ENCODE peak calls at places on chromosomes 12 and 14, in seven cellular contexts. L is A549; W is cardiac muscle cell; F is CD4-positive, CD25-positive, alpha-beta regulatory T cell; G is fibroblast of lung; J is Caco-2; R is GM23248. B is an unnamed sample. For H3K4me1, the result is how much of the 10 kb centered on the place peaks cover.

GRCh38 chr12:70719084-70719483 is 81.9 kb upstream of the PTPRB start:
- DNase-seq in L (no peak), W (no peak), F (no peak), G (no peak), J (no peak), R (no peak), B (no peak)

GRCh38 chr12:106110626-106111300 is 28.0 kb downstream of the NUAK1 start:
- DNase-seq in L (no peak), W (no peak), F (no peak), G (no peak), J (no peak), R (no peak), B (no peak)

GRCh38 chr14:92430686-92431085 is 82.9 kb upstream of the RIN3 start:
- DNase-seq in L (no peak), W (no peak), F (no peak), G (no peak), J (no peak), R (no peak), B (no peak)

GRCh38 chr12:26848156-26848825 is 15.3 kb upstream of the ITPR2 start:
- DNase-seq in L (no peak), W (peak), F (no peak), G (peak), J (no peak), R (peak), B (no peak)

GRCh38 chr12:131856366-131857097 is 28.3 kb downstream of the MMP17 start:
- DNase-seq in L (no peak), W (no peak), F (no peak), G (no peak), J (no peak), R (no peak), B (no peak)

GRCh38 chr14:98470663-98471062 is 801.3 kb downstream of the BCL11B start:
- DNase-seq in L (no peak), W (no peak), F (no peak), G (no peak), J (no peak), R (no peak), B (no peak)

GRCh38 chr14:78567343-78567742 is 397.2 kb downstream of the NRXN3 start:
- DNase-seq in L (no peak), W (no peak), F (no peak), G (no peak), J (no peak), R (peak), B (no peak)

GRCh38 chr14:93708800-93709199 is 79.5 kb downstream of the PRIMA1 start:
- DNase-seq in L (no peak), W (no peak), F (no peak), G (no peak), J (no peak), R (no peak), B (no peak)

GRCh38 chr12:5433840-5434646 is 2.1 kb downstream of the NTF3 start:
- DNase-seq in L (no peak), W (no peak), F (no peak), G (no peak), J (no peak), R (no peak), B (no peak)

GRCh38 chr12:4268549-4269181 is 4.9 kb upstream of the CCND2 start:
- DNase-seq in L (no peak), W (no peak), F (peak), G (peak), J (no peak), R (peak), B (no peak)

GRCh38 chr14:52175982-52176502 is 91.5 kb upstream of the PTGDR start:
- DNase-seq in L (no peak), W (no peak), F (peak), G (no peak), J (no peak), R (no peak), B (no peak)

GRCh38 chr14:34465069-34465859 is 3.2 kb upstream of the SPTSSA start:
- DNase-seq in L (peak), W (peak), F (no peak), G (peak), J (no peak), R (peak), B (peak)

GRCh38 chr14:92651793-92652382 is 96.5 kb downstream of the LGMN start:
- DNase-seq in L (no peak), W (no peak), F (peak), G (no peak), J (no peak), R (no peak), B (no peak)

GRCh38 chr12:125159687-125160086 is 94.5 kb downstream of the AACS start:
- DNase-seq in L (no peak), W (no peak), F (no peak), G (no peak), J (no peak), R (no peak), B (no peak)

GRCh38 chr12:32502693-32503510 is 103.5 kb downstream of the FGD4 start:
- DNase-seq in L (no peak), W (peak), F (no peak), G (peak), J (no peak), R (peak), B (no peak)

GRCh38 chr12:32504626-32505025 is 105.3 kb downstream of the FGD4 start:
- DNase-seq in L (no peak), W (no peak), F (no peak), G (peak), J (no peak), R (no peak), B (peak)

GRCh38 chr12:32507559-32508276 is 108.4 kb downstream of the FGD4 start:
- DNase-seq in L (no peak), W (no peak), F (no peak), G (no peak), J (no peak), R (no peak), B (no peak)

GRCh38 chr12:32505546-32505945 is 106.2 kb downstream of the FGD4 start:
- DNase-seq in L (no peak), W (no peak), F (no peak), G (no peak), J (no peak), R (no peak), B (no peak)

GRCh38 chr12:32505067-32505466 is 105.7 kb downstream of the FGD4 start:
- DNase-seq in L (no peak), W (no peak), F (no peak), G (peak), J (no peak), R (no peak), B (no peak)
- H3K4me1 ChIP-seq in L (under half), W (under half), F (under half), G (under half), J (under half), R (under half), B (under half)

GRCh38 chr14:59478540-59478939 is 5.7 kb downstream of the L3HYPDH start:
- DNase-seq in L (no peak), W (no peak), F (no peak), G (no peak), J (no peak), R (no peak), B (no peak)
- H3K4me1 ChIP-seq in L (half or more), W (under half), F (under half), G (under half), J (under half), R (under half), B (under half)

DNA sequence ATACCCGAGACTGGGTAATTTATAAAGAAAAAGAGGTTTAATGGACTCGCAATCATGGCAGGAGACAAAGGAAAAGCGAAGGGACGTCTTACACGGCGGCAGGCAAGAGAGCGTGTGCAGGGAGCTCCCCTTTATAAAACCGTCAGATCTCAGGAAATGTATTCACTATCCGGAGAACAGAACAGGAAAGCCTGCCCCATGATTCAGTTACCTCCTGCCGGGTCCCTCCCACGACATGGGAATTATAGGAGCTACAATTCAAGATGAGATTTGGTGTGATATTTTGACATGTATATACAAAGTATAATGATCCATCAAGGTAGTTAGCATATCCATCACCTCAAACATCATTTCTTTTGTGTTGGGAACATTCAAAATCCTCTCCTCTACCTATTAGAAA is 2.3 kb upstream of the CDCA4 start:
- DNase-seq in L (no peak), W (no peak), F (no peak), G (no peak), J (no peak), R (peak), B (no peak)
- H3K4me1 ChIP-seq in L (half or more), W (under half), F (under half), G (under half), J (under half), R (half or more), B (half or more)

DNA sequence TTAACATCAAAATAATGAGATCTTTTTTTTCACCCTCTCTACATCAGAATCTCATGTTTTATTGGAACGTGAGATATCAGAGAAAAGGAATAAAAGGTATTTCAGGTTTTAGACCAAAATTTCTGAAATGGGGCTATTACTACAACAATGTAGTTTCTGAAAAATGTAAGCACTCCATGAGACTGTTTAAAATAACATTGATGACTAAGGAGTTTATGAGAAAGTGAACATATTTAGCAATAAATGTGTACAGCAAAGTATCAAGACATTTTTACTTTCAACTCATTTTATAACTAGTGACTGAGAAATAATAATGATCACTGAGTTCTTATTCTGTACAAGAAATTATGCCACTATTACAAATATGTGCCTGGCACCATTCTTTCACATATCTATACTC is 39.3 kb upstream of the ABCC9 start:
- DNase-seq in L (no peak), W (no peak), F (no peak), G (no peak), J (no peak), R (no peak), B (no peak)
- H3K4me1 ChIP-seq in L (under half), W (under half), F (under half), G (under half), J (under half), R (under half), B (under half)

DNA sequence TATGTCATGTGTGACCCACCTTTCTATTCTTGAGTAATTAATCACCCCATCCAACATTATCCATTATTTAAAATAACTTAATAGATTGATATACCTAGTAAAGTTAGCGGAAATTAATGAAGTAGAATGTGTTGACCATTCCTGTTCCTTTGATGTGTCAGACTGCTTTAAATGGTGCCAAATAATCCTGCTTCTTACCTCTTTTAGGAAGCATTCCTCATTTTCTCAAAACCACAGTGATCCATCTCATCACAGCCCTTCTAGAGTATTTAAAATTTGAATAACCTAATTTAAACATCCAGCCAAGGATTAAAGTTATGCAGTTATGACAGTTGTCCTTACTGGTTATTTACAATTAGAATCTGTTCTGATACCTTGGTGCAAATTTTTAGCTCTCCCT is 6.9 kb downstream of the MGAT4C start:
- DNase-seq in L (no peak), W (no peak), F (no peak), G (no peak), J (no peak), R (no peak), B (no peak)
- H3K4me1 ChIP-seq in L (under half), W (under half), F (under half), G (under half), J (under half), R (under half), B (under half)

GRCh38 chr14:87066221-87066817 is 926.7 kb downstream of the GALC start:
- DNase-seq in L (no peak), W (peak), F (no peak), G (peak), J (no peak), R (no peak), B (no peak)
- H3K4me1 ChIP-seq in L (under half), W (under half), F (under half), G (under half), J (under half), R (under half), B (under half)